ENCODE peak calls at places on chromosomes 11 and 22, in eight cellular contexts. G is cardiac fibroblast, T is progenitor cell of endocrine pancreas, O is MCF 10A, K is kidney epithelial cell, W is B cell, Y is astrocyte of the cerebellum, N is neural crest cell. H is an unnamed sample.

GRCh38 chr11:33059331-33060007 is 20.1 kb downstream of the TCP11L1 start:
- DNase-seq in W (no peak), T (no peak), O (peak), G (no peak), K (no peak), N (no peak), Y (no peak), H (no peak)

GRCh38 chr22:50672471-50673230 is at the start of gene SHANK3:
- DNase-seq in T (no peak), W (no peak), K (no peak), O (no peak), N (no peak), Y (no peak), G (peak), H (no peak)

GRCh38 chr11:14248577-14248976 is 110.4 kb downstream of the RRAS2 start:
- DNase-seq in W (no peak), O (no peak), K (no peak), T (no peak), G (no peak), N (peak), Y (no peak), H (no peak)

GRCh38 chr22:24725736-24726135 is 48.8 kb downstream of the PIWIL3 start:
- DNase-seq in T (no peak), Y (no peak), W (no peak), K (no peak), O (no peak), G (no peak), N (no peak), H (no peak)

GRCh38 chr22:27540247-27540646 is 261.3 kb downstream of the MN1 start:
- DNase-seq in N (no peak), K (no peak), O (no peak), W (no peak), T (no peak), Y (no peak), G (no peak), H (no peak)

GRCh38 chr22:24129980-24130379 is 51.3 kb upstream of the SUSD2 start:
- DNase-seq in W (no peak), K (no peak), Y (no peak), N (no peak), T (no peak), O (no peak), G (no peak), H (no peak)

GRCh38 chr11:22797081-22797480 is 32.5 kb downstream of the SVIP start:
- DNase-seq in Y (no peak), W (no peak), G (no peak), K (no peak), O (no peak), T (no peak), N (no peak), H (no peak)

GRCh38 chr11:133239530-133239929 is 292.8 kb downstream of the OPCML start:
- DNase-seq in G (no peak), O (no peak), Y (no peak), K (no peak), W (no peak), T (no peak), N (no peak), H (no peak)

GRCh38 chr11:75548571-75549272 is 13.3 kb upstream of the SERPINH1 start:
- DNase-seq in K (no peak), O (no peak), G (no peak), W (no peak), N (no peak), T (no peak), Y (no peak), H (no peak)

GRCh38 chr22:50445071-50445879 is 29.6 kb downstream of the SBF1 start:
- DNase-seq in T (no peak), G (no peak), W (no peak), Y (no peak), O (no peak), K (no peak), N (no peak), H (no peak)

GRCh38 chr11:22920939-22921565 is 60.8 kb upstream of the CCDC179 start:
- DNase-seq in N (peak), W (no peak), O (peak), K (peak), G (peak), Y (peak), T (peak), H (no peak)

GRCh38 chr11:69105431-69106123 is 50.2 kb upstream of the SMIM38 start:
- DNase-seq in N (no peak), O (no peak), Y (no peak), W (no peak), G (no peak), K (no peak), T (no peak), H (no peak)

GRCh38 chr11:114705280-114706024 is 27.1 kb downstream of the NXPE2 start:
- DNase-seq in K (no peak), W (no peak), O (no peak), G (no peak), N (no peak), Y (no peak), T (no peak), H (no peak)

GRCh38 chr11:61281581-61282250 is 13.4 kb downstream of the VWCE start:
- DNase-seq in W (no peak), N (peak), K (no peak), O (peak), Y (no peak), T (peak), G (peak), H (peak)

GRCh38 chr11:61972796-61973602 is 5.6 kb upstream of the FTH1 start:
- DNase-seq in T (no peak), K (peak), W (no peak), N (no peak), O (peak), G (peak), Y (no peak), H (no peak)

GRCh38 chr22:35409783-35410662 is 10.1 kb downstream of the MCM5 start:
- DNase-seq in K (no peak), W (peak), O (no peak), Y (no peak), T (no peak), G (peak), N (no peak), H (no peak)

GRCh38 chr11:8283510-8284272 is 20.0 kb upstream of the LMO1 start:
- DNase-seq in W (peak), Y (no peak), O (no peak), G (no peak), K (no peak), N (peak), T (peak), H (peak)

GRCh38 chr11:11444800-11445126 is 91.7 kb upstream of the CSNK2A3 start:
- DNase-seq in G (no peak), Y (no peak), K (no peak), T (no peak), N (no peak), O (no peak), W (no peak), H (no peak)

GRCh38 chr11:11446562-11446961 is 93.5 kb upstream of the CSNK2A3 start:
- DNase-seq in N (no peak), T (no peak), K (no peak), G (no peak), O (no peak), W (no peak), Y (no peak), H (no peak)

GRCh38 chr11:11445441-11446185 is 92.6 kb upstream of the CSNK2A3 start:
- DNase-seq in G (no peak), W (no peak), T (no peak), Y (no peak), K (no peak), O (no peak), N (no peak), H (no peak)

GRCh38 chr11:11448626-11449025 is 95.6 kb upstream of the CSNK2A3 start:
- DNase-seq in K (no peak), W (no peak), N (no peak), O (no peak), G (no peak), T (no peak), Y (no peak), H (no peak)

DNA sequence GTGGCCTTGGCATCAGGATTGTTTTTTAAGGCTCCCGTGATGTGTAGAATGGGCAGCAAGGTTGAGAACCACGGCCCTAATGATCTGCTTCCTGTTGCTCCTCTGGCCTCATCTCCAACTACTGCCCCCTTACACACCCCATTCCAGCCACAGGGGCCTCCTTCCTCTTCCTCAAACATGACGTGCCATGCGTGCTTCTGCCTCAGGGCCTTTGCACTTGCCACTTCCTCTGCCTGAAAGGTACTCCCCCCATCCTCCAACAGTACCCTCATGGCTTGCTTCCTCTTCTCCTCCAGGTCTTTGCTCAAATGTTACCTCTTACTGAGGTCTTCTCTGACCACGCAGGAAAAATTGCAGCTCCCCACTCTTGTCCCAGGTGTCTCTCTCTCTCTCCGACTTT is 93.9 kb upstream of the CSNK2A3 start:
- DNase-seq in Y (no peak), W (no peak), N (no peak), G (no peak), O (no peak), K (no peak), T (no peak), H (no peak)
- TF ChIP-seq CTCF in Y (no peak), W (no peak), N (no peak), G (no peak), O (no peak), K (no peak), T (no peak), H (no peak)

GRCh38 chr11:79159657-79160450 is 281.0 kb downstream of the TENM4 start:
- DNase-seq in K (no peak), Y (no peak), T (no peak), N (no peak), G (no peak), O (peak), W (no peak), H (no peak)
- TF ChIP-seq CTCF in K (peak), Y (peak), T (peak), N (peak), G (no peak), O (peak), W (no peak), H (peak)

GRCh38 chr11:44743326-44743725 is 16.6 kb downstream of the TSPAN18 start:
- DNase-seq in W (no peak), K (no peak), T (no peak), G (no peak), O (no peak), Y (no peak), N (no peak), H (no peak)

GRCh38 chr11:44742470-44742869 is 15.7 kb downstream of the TSPAN18 start:
- DNase-seq in N (no peak), G (no peak), K (no peak), T (no peak), Y (no peak), O (no peak), W (no peak), H (no peak)

GRCh38 chr11:44744160-44744559 is 17.4 kb downstream of the TSPAN18 start:
- DNase-seq in W (no peak), K (no peak), N (no peak), Y (no peak), G (no peak), T (no peak), O (no peak), H (no peak)

GRCh38 chr11:44740967-44741366 is 14.2 kb downstream of the TSPAN18 start:
- DNase-seq in O (no peak), N (no peak), W (no peak), T (no peak), G (no peak), Y (no peak), K (no peak), H (no peak)

DNA sequence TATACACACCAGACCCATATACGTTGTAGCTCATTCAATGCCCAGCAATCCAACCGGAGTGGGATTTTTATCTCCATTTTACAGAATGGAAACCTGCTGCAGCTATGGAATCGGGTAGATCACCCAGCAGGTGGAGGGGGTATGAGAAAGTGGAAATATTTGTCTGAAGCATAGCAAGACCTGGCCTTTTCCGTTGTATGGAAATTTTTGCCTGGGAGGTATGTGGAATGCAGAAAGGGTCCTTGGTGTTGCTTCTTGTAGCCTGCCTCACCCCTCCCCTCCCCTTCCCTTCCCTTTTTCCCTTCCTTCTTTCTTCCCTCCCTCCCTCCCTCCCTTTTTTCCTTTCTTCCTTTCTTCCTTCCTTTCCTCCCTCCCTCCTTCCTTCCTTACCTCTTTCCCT is 15.2 kb downstream of the TSPAN18 start:
- DNase-seq in O (no peak), N (no peak), G (no peak), K (no peak), Y (no peak), W (no peak), T (no peak), H (no peak)
- TF ChIP-seq CTCF in O (no peak), N (no peak), G (no peak), K (no peak), Y (no peak), W (no peak), T (no peak), H (no peak)

GRCh38 chr11:44555031-44555800 is 10.2 kb upstream of the CD82 start:
- DNase-seq in T (no peak), K (no peak), W (no peak), Y (no peak), N (no peak), G (no peak), O (no peak), H (no peak)
- TF ChIP-seq CTCF in T (no peak), K (no peak), W (no peak), Y (no peak), N (no peak), G (no peak), O (no peak), H (no peak)

GRCh38 chr11:81373986-81374385 is 1359.7 kb downstream of the FAM181B start:
- DNase-seq in K (no peak), O (no peak), W (no peak), Y (no peak), G (no peak), T (no peak), N (no peak), H (no peak)
- TF ChIP-seq CTCF in K (no peak), O (no peak), W (no peak), Y (no peak), G (no peak), T (no peak), N (no peak), H (no peak)

DNA sequence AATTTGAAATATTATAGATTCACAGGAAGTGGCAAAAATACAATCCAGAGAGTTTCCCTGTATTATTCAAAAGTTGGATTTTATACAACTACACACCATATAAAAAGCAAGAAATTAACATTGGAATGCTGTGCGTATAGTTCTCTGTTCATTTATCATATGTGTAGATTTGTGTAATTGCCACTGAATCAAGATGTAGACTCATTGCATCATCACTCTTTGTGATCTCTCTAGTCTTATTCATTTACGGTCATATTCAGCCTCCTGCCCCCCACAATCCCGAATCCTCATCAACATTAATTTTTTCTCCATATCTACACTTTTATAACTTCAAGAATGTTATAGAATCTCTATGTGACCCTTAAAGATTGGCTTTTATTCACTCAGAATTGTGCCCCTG is 390.6 kb upstream of the B3GAT1 start:
- DNase-seq in T (no peak), G (no peak), K (no peak), W (no peak), O (no peak), N (no peak), Y (no peak), H (no peak)
- TF ChIP-seq CTCF in T (no peak), G (no peak), K (no peak), W (no peak), O (no peak), N (no peak), Y (no peak), H (no peak)

GRCh38 chr22:41525450-41526225 is 18.6 kb downstream of the POLR3H start:
- DNase-seq in Y (no peak), N (no peak), G (no peak), T (no peak), O (no peak), K (no peak), W (no peak), H (no peak)

GRCh38 chr22:41526226-41526531 is 18.1 kb downstream of the POLR3H start:
- DNase-seq in G (no peak), O (no peak), N (no peak), W (no peak), Y (no peak), K (no peak), T (no peak), H (no peak)

GRCh38 chr22:41528132-41528766 is 16.0 kb downstream of the POLR3H start:
- DNase-seq in T (no peak), K (no peak), G (no peak), W (no peak), N (no peak), Y (no peak), O (no peak), H (no peak)

GRCh38 chr22:41528938-41529561 is 15.2 kb downstream of the POLR3H start:
- DNase-seq in G (no peak), K (no peak), N (no peak), O (no peak), W (no peak), Y (no peak), T (no peak), H (no peak)

DNA sequence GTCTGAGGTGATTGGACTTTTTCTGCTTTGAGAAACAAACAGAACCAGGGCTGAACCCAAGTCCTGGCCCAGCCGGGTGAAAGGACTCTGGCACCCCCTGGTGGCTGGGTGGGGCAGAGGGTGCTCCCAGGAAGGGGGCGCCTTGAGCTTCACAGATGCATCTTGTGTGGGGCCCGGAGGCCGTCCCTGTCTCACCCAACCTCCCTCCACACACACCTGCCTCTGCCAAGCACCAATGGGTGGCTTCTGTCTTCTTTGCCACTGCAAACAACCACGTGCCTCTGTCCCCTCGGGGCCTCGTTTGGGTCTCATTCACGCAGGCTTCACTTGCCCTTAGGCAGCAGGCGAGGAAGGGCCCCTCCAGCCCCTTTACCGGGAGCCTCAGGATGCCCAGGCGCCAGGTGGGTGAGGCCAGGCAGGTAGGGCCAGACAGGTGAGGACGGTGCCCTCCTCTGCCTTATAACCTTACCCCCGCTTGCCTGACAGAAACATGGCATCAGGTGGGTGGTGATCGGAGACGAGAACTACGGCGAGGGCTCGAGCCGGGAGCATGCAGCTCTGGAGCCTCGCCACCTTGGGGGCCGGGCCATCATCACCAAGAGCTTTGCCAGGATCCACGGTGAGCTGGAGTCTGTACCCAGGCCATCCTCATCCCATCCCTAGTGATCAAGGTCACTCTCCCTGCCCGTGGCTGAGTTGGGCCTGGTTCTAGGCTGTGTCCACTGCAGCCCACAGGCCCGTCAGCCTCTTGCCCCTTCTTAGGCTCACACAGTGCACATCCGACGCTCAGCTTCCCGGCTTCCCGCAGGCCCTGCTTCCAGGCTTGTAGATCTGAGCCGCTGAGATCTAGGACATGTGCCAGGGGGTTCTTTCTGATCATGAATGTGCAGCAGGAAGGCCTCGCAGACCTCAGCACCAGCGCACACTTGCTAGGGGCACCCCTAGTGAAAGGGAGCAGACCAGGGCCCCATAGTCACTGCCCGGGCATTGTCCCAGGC is 17.2 kb downstream of the POLR3H start:
- DNase-seq in N (peak), G (peak), O (peak), T (no peak), Y (no peak), W (peak), K (no peak), H (no peak)
- TF ChIP-seq CTCF in N (peak), G (peak), O (peak), T (peak), Y (peak), W (peak), K (peak), H (peak)

GRCh38 chr11:16252373-16252772 is 104.0 kb downstream of the SOX6 start:
- DNase-seq in N (no peak), Y (no peak), O (peak), K (no peak), G (peak), T (no peak), W (no peak), H (no peak)
- TF ChIP-seq CTCF in N (peak), Y (peak), O (peak), K (no peak), G (peak), T (peak), W (no peak), H (no peak)

DNA sequence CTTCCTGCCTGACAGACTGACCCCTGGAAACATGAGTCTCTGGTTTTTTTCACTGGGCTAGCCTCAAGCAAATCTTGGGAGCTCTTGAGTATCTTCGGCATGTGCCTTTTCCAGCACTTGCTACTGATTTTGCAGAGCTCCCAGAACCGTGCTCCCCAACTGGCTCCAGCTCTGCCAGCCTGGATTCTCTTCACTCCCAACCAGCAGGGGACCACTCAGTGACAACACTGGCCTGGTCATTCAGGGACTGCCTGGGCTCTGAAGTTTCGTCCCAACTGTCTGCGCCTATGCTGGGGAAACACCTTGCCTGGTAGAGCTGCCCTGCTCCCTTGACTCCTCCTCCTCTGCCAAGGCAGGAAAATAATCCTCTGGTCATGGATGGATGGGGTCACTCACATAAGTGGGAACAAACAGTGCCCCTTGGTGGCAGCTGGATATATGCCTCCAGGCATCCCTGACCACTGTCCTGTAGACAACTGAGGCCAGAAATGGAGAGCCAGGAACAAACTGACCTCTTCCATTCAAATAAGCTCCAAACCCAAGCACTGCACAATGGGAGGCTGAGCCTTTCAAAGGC is 30.2 kb downstream of the POLDIP3 start:
- DNase-seq in G (no peak), Y (no peak), W (no peak), O (no peak), T (no peak), K (no peak), N (no peak), H (no peak)
- TF ChIP-seq CTCF in G (no peak), Y (no peak), W (no peak), O (no peak), T (no peak), K (no peak), N (no peak), H (no peak)

H was measured in mesothelial cell of epicardium.